ENCODE peak calls at places on chromosomes 6 and 20, in five cellular contexts. F is HFFc6; L is Peyer's patch; S is effector CD4-positive, alpha-beta T cell; W is EL. I is an unnamed sample.
A peak's percentile ranks its signal among the peaks of the same experiment; 100 is the strongest.

GRCh38 chr20:14997791-14998190 is 660.4 kb upstream of the FLRT3 start:
- DNase-seq in F (no peak), L (no peak), S (no peak), W (peak; percentile 68), I (peak; percentile 83)

GRCh38 chr6:131787955-131788712 is 19.7 kb upstream of the ENPP1 start:
- DNase-seq in F (peak; percentile 66), L (no peak), S (no peak), W (peak; percentile 32), I (peak; percentile 39)

GRCh38 chr20:18224968-18225568 is 63.3 kb upstream of the ZNF133 start:
- DNase-seq in F (peak; percentile 52), L (no peak), S (no peak), W (peak; percentile 62), I (peak; percentile 70)

GRCh38 chr20:54250691-54251090 is 42.8 kb downstream of the PFDN4 start:
- DNase-seq in F (no peak), L (no peak), S (no peak), W (no peak), I (no peak)

GRCh38 chr6:7846971-7847818 is 63.4 kb downstream of the TXNDC5 start:
- DNase-seq in F (no peak), L (no peak), S (no peak), W (peak; percentile 31), I (peak; percentile 11)

GRCh38 chr6:104983296-104983695 is 26.4 kb downstream of the LIN28B start:
- DNase-seq in F (no peak), L (no peak), S (no peak), W (no peak), I (no peak)

GRCh38 chr20:18388860-18389259 is 78.0 kb downstream of the DZANK1 start:
- DNase-seq in F (peak; percentile 73), L (no peak), S (no peak), W (peak; percentile 81), I (peak; percentile 76)

GRCh38 chr6:151254451-151255081 is 14.8 kb downstream of the AKAP12 start:
- DNase-seq in F (peak; percentile 4), L (no peak), S (no peak), W (peak; percentile 60), I (peak; percentile 59)

GRCh38 chr6:38509713-38510112 is 130.0 kb downstream of the BTBD9 start:
- DNase-seq in F (peak; percentile 75), L (no peak), S (no peak), W (peak; percentile 79), I (peak; percentile 74)

GRCh38 chr6:25388776-25389175 is 109.6 kb downstream of the CARMIL1 start:
- DNase-seq in F (no peak), L (no peak), S (no peak), W (no peak), I (no peak)